ENCODE peak calls at places on chromosomes 12 and 14, in nine cellular contexts. G, B, K, H, C, R, X, Y and V are unnamed samples.

GRCh38 chr14:75732888-75733287 is 71.8 kb downstream of the TTLL5 start:
- DNase-seq in G (no peak), B (no peak), K (no peak), H (no peak), C (no peak), R (no peak), X (no peak), Y (no peak), V (no peak)

GRCh38 chr12:79591988-79592387 is 98.8 kb downstream of the PAWR start:
- DNase-seq in G (no peak), B (no peak), K (no peak), H (peak; percentile 9), C (no peak), R (no peak), X (peak; percentile 28), Y (no peak), V (no peak)

GRCh38 chr12:76860301-76860700 is 18.5 kb downstream of the CSRP2 start:
- DNase-seq in G (peak; percentile 74), B (no peak), K (no peak), H (no peak), C (no peak), R (no peak), X (no peak), Y (no peak), V (no peak)

GRCh38 chr12:12896261-12896660 is 4.9 kb downstream of the GPRC5A start:
- DNase-seq in G (no peak), B (no peak), K (no peak), H (peak; percentile 76), C (no peak), R (no peak), X (peak; percentile 74), Y (no peak), V (no peak)

GRCh38 chr14:100828448-100828834 is 2.5 kb downstream of the MEG3 start:
- DNase-seq in G (peak; percentile 19), B (no peak), K (no peak), H (peak; percentile 60), C (no peak), R (no peak), X (no peak), Y (no peak), V (no peak)

GRCh38 chr14:56057071-56057865 is 60.9 kb upstream of the PELI2 start:
- DNase-seq in G (peak; percentile 73), B (no peak), K (no peak), H (no peak), C (no peak), R (no peak), X (no peak), Y (no peak), V (no peak)

GRCh38 chr14:97802430-97802829 is 1005.2 kb downstream of the VRK1 start:
- DNase-seq in G (no peak), B (no peak), K (no peak), H (no peak), C (no peak), R (no peak), X (peak; percentile 72), Y (no peak), V (peak; percentile 27)

GRCh38 chr14:104680056-104680805 is 9.2 kb upstream of the INF2 start:
- DNase-seq in G (no peak), B (no peak), K (no peak), H (peak; percentile 95), C (no peak), R (no peak), X (peak; percentile 87), Y (no peak), V (peak; percentile 80)

GRCh38 chr12:5715076-5715475 is 230.0 kb downstream of the ANO2 start:
- DNase-seq in G (no peak), B (no peak), K (no peak), H (no peak), C (no peak), R (no peak), X (no peak), Y (no peak), V (peak; percentile 74)

GRCh38 chr12:51846911-51847829 is 1.3 kb downstream of the FIGNL2 start:
- DNase-seq in G (peak; percentile 94), B (no peak), K (no peak), H (peak; percentile 46), C (peak; percentile 94), R (no peak), X (no peak), Y (peak; percentile 89), V (peak; percentile 84)

GRCh38 chr14:79332504-79333197 is 878.7 kb downstream of the DIO2 start:
- DNase-seq in G (peak; percentile 66), B (no peak), K (no peak), H (no peak), C (no peak), R (no peak), X (no peak), Y (peak; percentile 39), V (no peak)

GRCh38 chr12:127393896-127394295 is 873.1 kb upstream of the TMEM132C start:
- DNase-seq in G (no peak), B (no peak), K (no peak), H (peak; percentile 97), C (no peak), R (no peak), X (peak; percentile 96), Y (no peak), V (no peak)

GRCh38 chr12:48696626-48697025 is 14.6 kb upstream of the KANSL2 start:
- DNase-seq in G (no peak), B (no peak), K (no peak), H (no peak), C (no peak), R (no peak), X (no peak), Y (no peak), V (no peak)

GRCh38 chr12:51482808-51483532 is 58.3 kb downstream of the SLC4A8 start:
- DNase-seq in G (no peak), B (no peak), K (peak; percentile 16), H (no peak), C (no peak), R (peak; percentile 6), X (no peak), Y (no peak), V (no peak)

GRCh38 chr14:104747876-104748275 is 5.1 kb upstream of the SIVA1 start:
- DNase-seq in G (no peak), B (no peak), K (no peak), H (no peak), C (no peak), R (no peak), X (no peak), Y (no peak), V (no peak)

GRCh38 chr12:86158956-86159355 is 97.2 kb downstream of the MGAT4C start:
- DNase-seq in G (no peak), B (no peak), K (no peak), H (no peak), C (no peak), R (no peak), X (no peak), Y (no peak), V (no peak)

GRCh38 chr12:99959549-99960170 is 25.1 kb downstream of the ANKS1B start:
- DNase-seq in G (no peak), B (no peak), K (no peak), H (peak; percentile 53), C (peak; percentile 52), R (no peak), X (peak; percentile 95), Y (no peak), V (no peak)

DNA sequence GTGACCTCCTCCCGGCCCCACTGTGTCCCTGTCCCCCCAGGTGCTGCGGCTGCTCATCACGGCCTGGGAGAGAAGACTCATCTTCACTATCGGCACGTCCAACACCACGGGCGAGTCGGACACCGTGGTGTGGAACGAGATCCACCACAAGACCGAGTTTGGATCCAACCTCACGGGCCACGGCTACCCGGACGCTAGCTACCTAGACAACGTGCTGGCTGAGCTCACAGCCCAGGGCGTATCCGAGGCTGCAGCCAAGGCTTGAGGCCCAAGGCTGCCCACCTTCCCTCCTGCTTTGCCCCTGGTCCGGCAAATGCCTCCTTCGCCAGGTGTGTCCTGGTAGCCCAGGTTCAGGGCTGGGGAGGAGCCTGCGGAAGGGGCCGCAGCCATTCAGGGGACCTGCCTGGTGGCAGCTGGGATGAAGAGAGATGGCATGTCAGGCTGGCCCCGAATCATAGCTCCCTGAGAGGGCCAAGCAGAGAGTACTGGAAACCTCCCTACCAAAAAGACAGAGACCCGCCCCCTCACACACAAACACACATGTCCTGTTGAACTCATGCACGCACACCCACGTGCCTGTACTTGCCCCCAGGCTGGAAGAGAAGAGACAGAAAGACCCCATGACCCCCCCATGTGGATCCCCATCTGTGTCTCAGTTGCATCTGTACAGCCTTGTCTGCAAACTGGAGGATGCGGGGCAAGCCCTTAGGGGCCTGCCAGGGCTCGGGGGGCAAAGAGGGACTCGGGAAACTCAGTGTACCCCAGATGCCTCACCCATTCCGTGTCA is 38.7 kb downstream of the RASAL1 start:
- DNase-seq in G (no peak), B (no peak), K (no peak), H (no peak), C (no peak), R (no peak), X (no peak), Y (no peak), V (no peak)
- TF ChIP-seq EZH2phosphoT487 in G (no peak), B (no peak), K (no peak), H (no peak), C (no peak), R (no peak), X (no peak), Y (no peak), V (no peak)

DNA sequence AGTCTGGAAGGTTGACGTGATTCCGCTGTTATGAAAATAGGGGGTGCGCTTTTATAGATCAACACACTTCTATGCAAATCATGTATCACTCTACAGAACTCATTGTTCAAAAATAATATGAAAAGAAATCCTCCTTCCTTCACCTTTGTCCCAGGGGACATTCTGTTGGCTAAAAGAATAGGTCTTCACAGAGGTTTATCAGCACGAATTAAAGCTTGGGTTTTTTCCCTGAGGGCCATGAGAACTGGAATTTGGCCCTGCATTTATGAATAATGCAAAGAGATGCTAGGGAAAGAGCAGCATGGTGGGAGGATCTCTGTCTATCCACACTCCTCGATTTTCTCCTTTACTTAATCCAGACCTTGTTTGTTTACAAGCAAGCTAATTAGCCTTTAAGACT is 16.2 kb upstream of the CRADD start:
- DNase-seq in G (no peak), B (no peak), K (no peak), H (no peak), C (no peak), R (no peak), X (no peak), Y (no peak), V (no peak)
- H2AFZ ChIP-seq in G (no peak overlapping the region), B (no peak overlapping the region), K (no peak overlapping the region), H (no peak overlapping the region), C (peak overlapping the region; percentile 18), R (no peak overlapping the region), X (no peak overlapping the region), Y (no peak overlapping the region), V (no peak overlapping the region)

DNA sequence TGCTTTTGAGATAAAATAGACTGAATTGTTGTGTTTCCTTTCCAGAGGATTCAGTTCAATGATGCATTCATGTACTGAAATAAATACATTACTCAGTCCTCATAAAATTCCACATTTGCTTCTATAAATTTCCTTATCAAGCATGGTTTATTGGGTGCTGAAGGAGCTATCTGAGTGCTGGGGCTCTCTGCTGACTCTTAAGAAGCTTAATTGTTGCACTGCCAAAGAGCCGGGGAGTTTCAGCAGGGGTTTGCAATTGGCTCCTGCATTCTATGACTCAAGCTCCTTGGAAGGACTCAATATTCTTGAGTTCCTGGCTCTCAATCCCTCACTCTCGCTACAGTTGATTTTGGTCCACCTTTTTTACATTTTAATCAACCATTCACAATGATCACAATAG is 69.8 kb upstream of the PYGL start:
- DNase-seq in G (peak; percentile 40), B (no peak), K (no peak), H (peak; percentile 93), C (no peak), R (no peak), X (peak; percentile 89), Y (no peak), V (peak; percentile 46)
- TF ChIP-seq EZH2phosphoT487 in G (no peak), B (no peak), K (no peak), H (peak; percentile 42), C (no peak), R (no peak), X (no peak), Y (no peak), V (no peak)

GRCh38 chr12:50017653-50018052 is 7.6 kb downstream of the RACGAP1 start:
- DNase-seq in G (no peak), B (no peak), K (no peak), H (peak; percentile 52), C (no peak), R (no peak), X (no peak), Y (no peak), V (no peak)
- H2AFZ ChIP-seq in G (no peak overlapping the region), B (no peak overlapping the region), K (no peak overlapping the region), H (peak overlapping the region; percentile 74), C (peak overlapping the region; percentile 79), R (no peak overlapping the region), X (no peak overlapping the region), Y (no peak overlapping the region), V (no peak overlapping the region)